ENCODE peak calls at places on chromosomes 1 and 21, in ten cellular contexts. One of them, this sample, is unnamed. For H3K4me1, the result is how much of the 10 kb centered on the place peaks cover.

GRCh38 chr1:201575912-201576311 is 37.0 kb downstream of the NAV1 start:
- DNase-seq in tibial nerve: no peak
- DNase-seq in mucosa of descending colon: no peak
- DNase-seq in tibial artery: no peak
- DNase-seq in IMR-90: no peak
- DNase-seq in cardiac muscle cell: no peak
- DNase-seq in right cardiac atrium: no peak
- DNase-seq in CD8-positive, alpha-beta T cell: no peak
- DNase-seq in GM12878: no peak
- DNase-seq in HAP-1: no peak
- DNase-seq in this sample: no peak

GRCh38 chr21:35002879-35003722 is 46.0 kb downstream of the RUNX1 start:
- DNase-seq in mucosa of descending colon: no peak
- DNase-seq in tibial nerve: no peak
- DNase-seq in right cardiac atrium: no peak
- DNase-seq in HAP-1: no peak
- DNase-seq in GM12878: no peak
- DNase-seq in CD8-positive, alpha-beta T cell: no peak
- DNase-seq in tibial artery: no peak
- DNase-seq in IMR-90: peak
- DNase-seq in cardiac muscle cell: no peak
- DNase-seq in this sample: peak

GRCh38 chr1:29789221-29789909 is 553.0 kb downstream of the PTPRU start:
- DNase-seq in tibial nerve: no peak
- DNase-seq in IMR-90: peak
- DNase-seq in right cardiac atrium: no peak
- DNase-seq in HAP-1: no peak
- DNase-seq in cardiac muscle cell: no peak
- DNase-seq in CD8-positive, alpha-beta T cell: no peak
- DNase-seq in mucosa of descending colon: no peak
- DNase-seq in tibial artery: no peak
- DNase-seq in GM12878: no peak
- DNase-seq in this sample: no peak

GRCh38 chr1:17229379-17229778 is 19.5 kb upstream of the PADI3 start:
- DNase-seq in right cardiac atrium: no peak
- DNase-seq in HAP-1: no peak
- DNase-seq in IMR-90: no peak
- DNase-seq in cardiac muscle cell: no peak
- DNase-seq in tibial nerve: no peak
- DNase-seq in tibial artery: no peak
- DNase-seq in mucosa of descending colon: peak
- DNase-seq in GM12878: no peak
- DNase-seq in CD8-positive, alpha-beta T cell: no peak
- DNase-seq in this sample: no peak

GRCh38 chr1:36539526-36539925 is 56.8 kb upstream of the CSF3R start:
- DNase-seq in right cardiac atrium: no peak
- DNase-seq in cardiac muscle cell: no peak
- DNase-seq in mucosa of descending colon: no peak
- DNase-seq in CD8-positive, alpha-beta T cell: no peak
- DNase-seq in tibial nerve: no peak
- DNase-seq in HAP-1: peak
- DNase-seq in IMR-90: no peak
- DNase-seq in GM12878: no peak
- DNase-seq in tibial artery: no peak
- DNase-seq in this sample: no peak

GRCh38 chr21:36700961-36701911 is 2.3 kb downstream of the SIM2 start:
- DNase-seq in GM12878: no peak
- DNase-seq in IMR-90: no peak
- DNase-seq in cardiac muscle cell: peak
- DNase-seq in tibial artery: no peak
- DNase-seq in tibial nerve: no peak
- DNase-seq in right cardiac atrium: no peak
- DNase-seq in mucosa of descending colon: no peak
- DNase-seq in CD8-positive, alpha-beta T cell: no peak
- DNase-seq in HAP-1: peak
- DNase-seq in this sample: no peak

GRCh38 chr1:22364764-22365163 is 86.9 kb upstream of the ZBTB40 start:
- DNase-seq in GM12878: no peak
- DNase-seq in HAP-1: no peak
- DNase-seq in CD8-positive, alpha-beta T cell: no peak
- DNase-seq in right cardiac atrium: no peak
- DNase-seq in IMR-90: no peak
- DNase-seq in cardiac muscle cell: no peak
- DNase-seq in tibial artery: no peak
- DNase-seq in mucosa of descending colon: no peak
- DNase-seq in tibial nerve: no peak
- DNase-seq in this sample: no peak

GRCh38 chr1:183544598-183545297 is 45.5 kb downstream of the NCF2 start:
- DNase-seq in tibial artery: no peak
- DNase-seq in mucosa of descending colon: no peak
- DNase-seq in cardiac muscle cell: peak
- DNase-seq in tibial nerve: no peak
- DNase-seq in GM12878: no peak
- DNase-seq in HAP-1: no peak
- DNase-seq in right cardiac atrium: no peak
- DNase-seq in CD8-positive, alpha-beta T cell: no peak
- DNase-seq in IMR-90: no peak
- DNase-seq in this sample: no peak

GRCh38 chr1:90850181-90850924 is 133.3 kb upstream of the BARHL2 start:
- DNase-seq in IMR-90: no peak
- DNase-seq in GM12878: no peak
- DNase-seq in right cardiac atrium: peak
- DNase-seq in HAP-1: peak
- DNase-seq in CD8-positive, alpha-beta T cell: no peak
- DNase-seq in tibial artery: peak
- DNase-seq in mucosa of descending colon: peak
- DNase-seq in cardiac muscle cell: peak
- DNase-seq in tibial nerve: peak
- DNase-seq in this sample: no peak

GRCh38 chr1:85553416-85553815 is 27.1 kb upstream of the CCN1 start:
- DNase-seq in IMR-90: peak
- DNase-seq in GM12878: no peak
- DNase-seq in tibial artery: no peak
- DNase-seq in HAP-1: no peak
- DNase-seq in right cardiac atrium: no peak
- DNase-seq in mucosa of descending colon: no peak
- DNase-seq in CD8-positive, alpha-beta T cell: no peak
- DNase-seq in tibial nerve: no peak
- DNase-seq in cardiac muscle cell: no peak
- DNase-seq in this sample: no peak

GRCh38 chr1:31795801-31796621 is 19.8 kb downstream of the SPOCD1 start:
- DNase-seq in IMR-90: peak
- DNase-seq in right cardiac atrium: no peak
- DNase-seq in CD8-positive, alpha-beta T cell: no peak
- DNase-seq in tibial artery: peak
- DNase-seq in GM12878: no peak
- DNase-seq in tibial nerve: no peak
- DNase-seq in mucosa of descending colon: no peak
- DNase-seq in HAP-1: peak
- DNase-seq in cardiac muscle cell: no peak
- DNase-seq in this sample: peak

GRCh38 chr1:218259800-218260199 is 25.3 kb upstream of the RRP15 start:
- DNase-seq in IMR-90: no peak
- DNase-seq in GM12878: no peak
- DNase-seq in cardiac muscle cell: peak
- DNase-seq in mucosa of descending colon: no peak
- DNase-seq in tibial nerve: no peak
- DNase-seq in HAP-1: peak
- DNase-seq in right cardiac atrium: no peak
- DNase-seq in CD8-positive, alpha-beta T cell: no peak
- DNase-seq in tibial artery: no peak
- DNase-seq in this sample: no peak

GRCh38 chr1:53197301-53198205 is 929 bp downstream of the CPT2 start:
- DNase-seq in IMR-90: no peak
- DNase-seq in tibial nerve: no peak
- DNase-seq in mucosa of descending colon: no peak
- DNase-seq in CD8-positive, alpha-beta T cell: no peak
- DNase-seq in HAP-1: peak
- DNase-seq in GM12878: no peak
- DNase-seq in right cardiac atrium: no peak
- DNase-seq in cardiac muscle cell: peak
- DNase-seq in tibial artery: no peak
- DNase-seq in this sample: no peak

GRCh38 chr1:88979054-88979748 is 13.2 kb downstream of the KYAT3 start:
- DNase-seq in IMR-90: peak
- DNase-seq in HAP-1: no peak
- DNase-seq in right cardiac atrium: no peak
- DNase-seq in GM12878: no peak
- DNase-seq in mucosa of descending colon: no peak
- DNase-seq in cardiac muscle cell: no peak
- DNase-seq in tibial nerve: no peak
- DNase-seq in tibial artery: no peak
- DNase-seq in CD8-positive, alpha-beta T cell: no peak
- DNase-seq in this sample: no peak

GRCh38 chr1:12634156-12634555 is 9.7 kb upstream of the AADACL4 start:
- DNase-seq in IMR-90: no peak
- DNase-seq in GM12878: no peak
- DNase-seq in mucosa of descending colon: no peak
- DNase-seq in tibial nerve: no peak
- DNase-seq in cardiac muscle cell: no peak
- DNase-seq in CD8-positive, alpha-beta T cell: no peak
- DNase-seq in right cardiac atrium: no peak
- DNase-seq in tibial artery: no peak
- DNase-seq in HAP-1: no peak
- DNase-seq in this sample: no peak

GRCh38 chr21:44975720-44976555 is 36.1 kb downstream of the SLX9 start:
- DNase-seq in CD8-positive, alpha-beta T cell: no peak
- DNase-seq in GM12878: no peak
- DNase-seq in mucosa of descending colon: no peak
- DNase-seq in tibial artery: no peak
- DNase-seq in right cardiac atrium: no peak
- DNase-seq in tibial nerve: no peak
- DNase-seq in cardiac muscle cell: no peak
- DNase-seq in IMR-90: no peak
- DNase-seq in HAP-1: no peak
- DNase-seq in this sample: no peak
- H3K4me1 ChIP-seq in CD8-positive, alpha-beta T cell: under half
- H3K4me1 ChIP-seq in GM12878: under half
- H3K4me1 ChIP-seq in mucosa of descending colon: under half
- H3K4me1 ChIP-seq in tibial artery: under half
- H3K4me1 ChIP-seq in right cardiac atrium: under half
- H3K4me1 ChIP-seq in tibial nerve: under half
- H3K4me1 ChIP-seq in cardiac muscle cell: under half
- H3K4me1 ChIP-seq in IMR-90: under half
- H3K4me1 ChIP-seq in HAP-1: under half
- H3K4me1 ChIP-seq in this sample: under half

DNA sequence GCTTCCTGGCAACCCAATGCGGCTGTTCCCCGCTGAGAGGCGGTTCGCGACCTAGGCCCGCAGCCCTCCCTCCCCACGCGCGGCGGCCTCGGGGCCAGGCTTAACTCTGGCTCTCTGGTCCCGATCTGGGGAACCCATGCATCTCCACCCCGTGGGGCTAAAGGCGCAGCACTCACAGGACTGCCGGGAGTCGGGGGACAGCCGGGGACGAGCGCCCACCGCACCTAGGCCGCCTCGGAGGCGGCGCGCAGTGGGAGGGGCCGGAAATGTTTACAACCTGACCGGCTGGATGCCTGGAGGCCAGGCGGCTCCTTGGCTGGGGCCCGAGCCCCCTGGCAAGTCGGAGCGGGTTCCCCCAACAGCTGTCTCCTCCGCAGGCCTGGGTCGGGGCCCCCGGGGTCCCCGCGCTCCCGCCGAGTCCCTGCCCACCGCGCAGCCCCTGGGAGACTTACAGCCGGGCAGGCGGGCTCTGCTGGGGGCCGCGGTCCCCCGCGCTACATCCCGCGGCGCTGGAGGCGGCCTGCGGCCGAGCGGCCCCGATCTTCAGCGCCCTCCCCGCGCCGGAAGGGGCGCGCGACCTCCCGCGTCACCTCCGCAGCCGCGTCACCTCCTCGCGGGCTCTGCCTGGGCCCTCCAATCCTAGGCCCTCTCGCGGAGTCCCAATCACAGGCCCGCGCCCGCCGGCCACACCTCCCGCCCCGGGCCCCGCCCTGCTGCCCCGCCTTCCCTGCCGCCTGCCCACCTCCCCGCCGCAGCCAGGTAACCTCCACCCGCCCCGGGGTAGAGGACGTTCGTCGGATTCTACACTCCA is at the start of gene ADIPOR1:
- DNase-seq in mucosa of descending colon: peak
- DNase-seq in GM12878: peak
- DNase-seq in HAP-1: peak
- DNase-seq in tibial nerve: peak
- DNase-seq in tibial artery: peak
- DNase-seq in right cardiac atrium: peak
- DNase-seq in cardiac muscle cell: peak
- DNase-seq in IMR-90: peak
- DNase-seq in CD8-positive, alpha-beta T cell: peak
- DNase-seq in this sample: peak
- H3K4me1 ChIP-seq in mucosa of descending colon: under half
- H3K4me1 ChIP-seq in GM12878: under half
- H3K4me1 ChIP-seq in HAP-1: under half
- H3K4me1 ChIP-seq in tibial nerve: under half
- H3K4me1 ChIP-seq in tibial artery: under half
- H3K4me1 ChIP-seq in right cardiac atrium: under half
- H3K4me1 ChIP-seq in cardiac muscle cell: under half
- H3K4me1 ChIP-seq in IMR-90: under half
- H3K4me1 ChIP-seq in CD8-positive, alpha-beta T cell: under half
- H3K4me1 ChIP-seq in this sample: under half

DNA sequence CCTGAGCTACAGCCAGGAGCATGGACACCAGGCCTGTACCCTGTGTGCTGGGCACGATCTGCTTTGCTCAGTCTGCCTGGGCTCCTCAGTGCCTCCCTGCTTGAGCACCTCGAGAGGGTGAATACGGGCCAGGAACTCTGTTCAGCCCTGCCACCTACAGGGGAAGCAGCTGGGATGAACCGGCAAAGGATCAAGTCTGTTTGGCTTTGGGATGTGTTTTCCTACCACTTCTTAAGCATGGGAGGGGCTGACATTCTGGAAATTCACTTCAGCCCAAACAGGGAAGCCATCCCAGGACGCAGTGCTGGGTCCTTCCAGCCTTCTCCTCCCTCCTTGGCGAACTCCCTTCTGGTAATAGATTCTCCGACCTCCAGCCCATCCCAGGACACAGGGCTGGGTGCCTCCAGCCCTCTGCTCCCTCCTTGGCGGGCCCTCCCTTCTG is 55.8 kb upstream of the SELENON start:
- DNase-seq in IMR-90: peak
- DNase-seq in mucosa of descending colon: peak
- DNase-seq in cardiac muscle cell: peak
- DNase-seq in CD8-positive, alpha-beta T cell: no peak
- DNase-seq in tibial nerve: peak
- DNase-seq in GM12878: no peak
- DNase-seq in HAP-1: no peak
- DNase-seq in right cardiac atrium: peak
- DNase-seq in tibial artery: peak
- DNase-seq in this sample: no peak
- H3K4me1 ChIP-seq in IMR-90: under half
- H3K4me1 ChIP-seq in mucosa of descending colon: under half
- H3K4me1 ChIP-seq in cardiac muscle cell: under half
- H3K4me1 ChIP-seq in CD8-positive, alpha-beta T cell: under half
- H3K4me1 ChIP-seq in tibial nerve: under half
- H3K4me1 ChIP-seq in GM12878: under half
- H3K4me1 ChIP-seq in HAP-1: under half
- H3K4me1 ChIP-seq in right cardiac atrium: under half
- H3K4me1 ChIP-seq in tibial artery: under half
- H3K4me1 ChIP-seq in this sample: under half

DNA sequence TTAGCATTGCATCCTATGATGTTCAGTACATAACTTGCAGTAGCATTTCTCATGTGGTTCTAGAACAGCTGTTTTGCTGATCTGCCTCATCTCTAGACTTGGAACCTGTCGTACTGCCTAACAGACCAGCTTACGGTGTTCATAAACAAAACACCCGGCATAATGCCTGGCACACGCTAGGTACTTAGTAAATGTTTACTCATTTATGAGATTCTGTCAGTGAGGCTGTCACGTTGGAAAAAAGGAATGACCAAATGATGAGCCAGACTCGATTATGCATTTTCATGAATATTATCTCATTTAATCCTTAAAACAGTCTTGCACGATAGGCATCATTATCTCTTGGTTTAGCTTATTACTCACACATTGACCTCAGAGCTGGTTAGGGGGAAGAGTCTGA is 46.4 kb downstream of the CACHD1 start:
- DNase-seq in tibial nerve: no peak
- DNase-seq in tibial artery: no peak
- DNase-seq in mucosa of descending colon: no peak
- DNase-seq in HAP-1: no peak
- DNase-seq in CD8-positive, alpha-beta T cell: no peak
- DNase-seq in cardiac muscle cell: no peak
- DNase-seq in GM12878: no peak
- DNase-seq in IMR-90: no peak
- DNase-seq in right cardiac atrium: no peak
- DNase-seq in this sample: peak
- H3K4me1 ChIP-seq in tibial nerve: under half
- H3K4me1 ChIP-seq in tibial artery: under half
- H3K4me1 ChIP-seq in mucosa of descending colon: under half
- H3K4me1 ChIP-seq in HAP-1: half or more
- H3K4me1 ChIP-seq in CD8-positive, alpha-beta T cell: under half
- H3K4me1 ChIP-seq in cardiac muscle cell: half or more
- H3K4me1 ChIP-seq in GM12878: under half
- H3K4me1 ChIP-seq in IMR-90: under half
- H3K4me1 ChIP-seq in right cardiac atrium: under half
- H3K4me1 ChIP-seq in this sample: under half

This sample was measured in foreskin keratinocyte.